ENCODE peak calls at places on chromosomes 7 and 10, in seven cellular contexts. F, W, Y, O, X, R and C are unnamed samples.

GRCh38 chr10:57955076-57955475 is 312.6 kb downstream of the IPMK start:
- DNase-seq in F (no peak), W (no peak), Y (no peak), O (no peak), X (no peak), R (no peak), C (no peak)

GRCh38 chr7:111931016-111931517 is 275.1 kb downstream of the DOCK4 start:
- DNase-seq in F (peak; percentile 58), W (peak; percentile 26), Y (no peak), O (no peak), X (no peak), R (no peak), C (no peak)

GRCh38 chr10:43354325-43354635 is 17.2 kb upstream of the FXYD4 start:
- DNase-seq in F (peak; percentile 38), W (no peak), Y (no peak), O (no peak), X (no peak), R (no peak), C (no peak)

GRCh38 chr7:129751916-129752315 is 140.4 kb downstream of the NRF1 start:
- DNase-seq in F (no peak), W (no peak), Y (no peak), O (no peak), X (no peak), R (no peak), C (no peak)

GRCh38 chr10:43062402-43063160 is 14.3 kb upstream of the RET start:
- DNase-seq in F (no peak), W (no peak), Y (no peak), O (no peak), X (no peak), R (no peak), C (no peak)

GRCh38 chr7:22821702-22822485 is 755 bp downstream of the TOMM7 start:
- DNase-seq in F (peak; percentile 25), W (no peak), Y (peak; percentile 26), O (no peak), X (no peak), R (no peak), C (no peak)

GRCh38 chr10:47027108-47027811 is 116.0 kb downstream of the PTPN20 start:
- DNase-seq in F (no peak), W (no peak), Y (no peak), O (no peak), X (peak; percentile 8), R (no peak), C (no peak)

GRCh38 chr7:17497136-17497535 is 198.7 kb downstream of the AHR start:
- DNase-seq in F (no peak), W (no peak), Y (no peak), O (no peak), X (no peak), R (no peak), C (no peak)

GRCh38 chr7:44400033-44400511 is 74.7 kb upstream of the CAMK2B start:
- DNase-seq in F (no peak), W (no peak), Y (no peak), O (no peak), X (no peak), R (no peak), C (no peak)

GRCh38 chr10:101818958-101819633 is 852 bp upstream of the OGA start:
- DNase-seq in F (no peak), W (no peak), Y (no peak), O (no peak), X (peak; percentile 41), R (peak; percentile 58), C (peak; percentile 42)

GRCh38 chr7:11125160-11125559 is 151.5 kb downstream of the PHF14 start:
- DNase-seq in F (no peak), W (no peak), Y (no peak), O (no peak), X (no peak), R (no peak), C (no peak)

GRCh38 chr7:52711951-52712350 is 323.5 kb upstream of the POM121L12 start:
- DNase-seq in F (no peak), W (no peak), Y (no peak), O (no peak), X (no peak), R (no peak), C (no peak)

GRCh38 chr7:22094413-22095304 is 149.0 kb upstream of the CDCA7L start:
- DNase-seq in F (no peak), W (no peak), Y (no peak), O (no peak), X (no peak), R (no peak), C (no peak)

GRCh38 chr10:19788075-19788686 is 28.1 kb upstream of the PLXDC2 start:
- DNase-seq in F (peak; percentile 53), W (no peak), Y (no peak), O (no peak), X (no peak), R (peak; percentile 32), C (peak; percentile 19)

GRCh38 chr7:50317697-50318640 is 13.5 kb downstream of the IKZF1 start:
- DNase-seq in F (no peak), W (no peak), Y (no peak), O (no peak), X (no peak), R (no peak), C (no peak)

GRCh38 chr7:31953432-31953831 is 116.8 kb downstream of the PDE1C start:
- DNase-seq in F (no peak), W (no peak), Y (no peak), O (no peak), X (no peak), R (no peak), C (no peak)

GRCh38 chr10:93954726-93955363 is 38.9 kb upstream of the PLCE1 start:
- DNase-seq in F (no peak), W (no peak), Y (no peak), O (no peak), X (no peak), R (no peak), C (no peak)

GRCh38 chr7:107891619-107892366 is 810 bp downstream of the DLD start:
- DNase-seq in F (no peak), W (no peak), Y (no peak), O (no peak), X (no peak), R (no peak), C (no peak)